ENCODE peak calls at places on chromosomes 5 and 9, in seven cellular contexts. S is naive thymus-derived CD4-positive, alpha-beta T cell; Z is lower leg skin; P is left lung; D is transverse colon; V is adipocyte; Y is heart right ventricle. Q is an unnamed sample.

GRCh38 chr5:137933491-137933911 is 44.2 kb downstream of the PKD2L2 start:
- DNase-seq in S (no peak), Z (no peak), P (no peak), D (no peak), V (peak; percentile 14), Y (no peak), Q (no peak)

GRCh38 chr5:6745706-6746217 is 32.5 kb downstream of the TENT4A start:
- DNase-seq in S (peak; percentile 58), Z (no peak), P (no peak), D (peak; percentile 7), V (peak; percentile 70), Y (no peak), Q (no peak)

GRCh38 chr5:169781452-169782345 is 144.6 kb downstream of the DOCK2 start:
- DNase-seq in S (no peak), Z (no peak), P (no peak), D (no peak), V (no peak), Y (no peak), Q (no peak)

GRCh38 chr5:136246632-136247031 is 53.7 kb upstream of the SMIM32 start:
- DNase-seq in S (no peak), Z (no peak), P (no peak), D (no peak), V (no peak), Y (no peak), Q (no peak)

GRCh38 chr5:161925960-161926359 is 78.0 kb downstream of the GABRA1 start:
- DNase-seq in S (no peak), Z (no peak), P (no peak), D (no peak), V (no peak), Y (no peak), Q (no peak)

GRCh38 chr5:80867233-80867632 is 92.9 kb upstream of the RASGRF2 start:
- DNase-seq in S (no peak), Z (no peak), P (no peak), D (no peak), V (peak; percentile 44), Y (no peak), Q (no peak)

GRCh38 chr5:37111426-37112382 is 137.5 kb downstream of the CPLANE1 start:
- DNase-seq in S (peak; percentile 68), Z (no peak), P (no peak), D (no peak), V (no peak), Y (no peak), Q (peak; percentile 52)

GRCh38 chr9:123742009-123742767 is 187.7 kb downstream of the DENND1A start:
- DNase-seq in S (no peak), Z (peak; percentile 15), P (no peak), D (no peak), V (peak; percentile 58), Y (peak; percentile 56), Q (no peak)

GRCh38 chr9:32525506-32525905 is 490 bp downstream of the RIGI start:
- DNase-seq in S (no peak), Z (no peak), P (no peak), D (no peak), V (peak; percentile 8), Y (no peak), Q (no peak)

GRCh38 chr9:94782367-94783120 is 56.0 kb downstream of the AOPEP start:
- DNase-seq in S (no peak), Z (no peak), P (no peak), D (no peak), V (peak; percentile 84), Y (no peak), Q (no peak)

GRCh38 chr9:87512321-87512720 is 14.7 kb downstream of the DAPK1 start:
- DNase-seq in S (no peak), Z (no peak), P (no peak), D (no peak), V (no peak), Y (no peak), Q (no peak)

GRCh38 chr9:18490591-18491370 is 16.8 kb downstream of the ADAMTSL1 start:
- DNase-seq in S (no peak), Z (peak; percentile 54), P (no peak), D (no peak), V (peak; percentile 89), Y (peak; percentile 27), Q (no peak)

GRCh38 chr5:151239237-151239861 is 13.6 kb upstream of the GM2A start:
- DNase-seq in S (peak; percentile 52), Z (no peak), P (peak; percentile 94), D (peak; percentile 83), V (peak; percentile 76), Y (peak; percentile 87), Q (peak; percentile 60)

GRCh38 chr9:36815023-36815422 is 219.0 kb downstream of the PAX5 start:
- DNase-seq in S (no peak), Z (no peak), P (no peak), D (no peak), V (no peak), Y (no peak), Q (no peak)

GRCh38 chr9:37444890-37445289 is 20.4 kb downstream of the ZBTB5 start:
- DNase-seq in S (no peak), Z (no peak), P (no peak), D (no peak), V (no peak), Y (no peak), Q (no peak)

GRCh38 chr5:15368835-15369234 is 131.1 kb upstream of the FBXL7 start:
- DNase-seq in S (no peak), Z (no peak), P (no peak), D (no peak), V (no peak), Y (no peak), Q (no peak)

GRCh38 chr9:4927043-4927471 is 58.0 kb upstream of the JAK2 start:
- DNase-seq in S (no peak), Z (no peak), P (no peak), D (no peak), V (peak; percentile 16), Y (no peak), Q (no peak)

GRCh38 chr9:38046669-38047300 is 22.2 kb downstream of the SHB start:
- DNase-seq in S (no peak), Z (no peak), P (no peak), D (peak; percentile 36), V (peak; percentile 70), Y (no peak), Q (no peak)

GRCh38 chr5:142215915-142216681 is 107.5 kb downstream of the NDFIP1 start:
- DNase-seq in S (no peak), Z (peak; percentile 59), P (peak; percentile 72), D (peak; percentile 47), V (peak; percentile 92), Y (peak; percentile 70), Q (no peak)

GRCh38 chr5:58842851-58843250 is 260.0 kb downstream of the RAB3C start:
- DNase-seq in S (no peak), Z (no peak), P (no peak), D (no peak), V (peak; percentile 7), Y (no peak), Q (no peak)

GRCh38 chr9:122190597-122191381 is 31.1 kb downstream of the MORN5 start:
- DNase-seq in S (no peak), Z (no peak), P (no peak), D (no peak), V (no peak), Y (no peak), Q (no peak)

GRCh38 chr9:110623462-110624025 is 44.0 kb upstream of the SVEP1 start:
- DNase-seq in S (peak; percentile 3), Z (peak; percentile 39), P (no peak), D (peak; percentile 22), V (peak; percentile 87), Y (peak; percentile 51), Q (no peak)

GRCh38 chr5:146565764-146566163 is 49.8 kb upstream of the GPR151 start:
- DNase-seq in S (peak; percentile 43), Z (no peak), P (no peak), D (peak; percentile 29), V (peak; percentile 74), Y (peak; percentile 29), Q (peak; percentile 9)
- H3K4me3 ChIP-seq in S (no peak overlapping the region), Z (no peak overlapping the region), P (no peak overlapping the region), D (no peak overlapping the region), V (no peak overlapping the region), Y (no peak overlapping the region), Q (no peak overlapping the region)

DNA sequence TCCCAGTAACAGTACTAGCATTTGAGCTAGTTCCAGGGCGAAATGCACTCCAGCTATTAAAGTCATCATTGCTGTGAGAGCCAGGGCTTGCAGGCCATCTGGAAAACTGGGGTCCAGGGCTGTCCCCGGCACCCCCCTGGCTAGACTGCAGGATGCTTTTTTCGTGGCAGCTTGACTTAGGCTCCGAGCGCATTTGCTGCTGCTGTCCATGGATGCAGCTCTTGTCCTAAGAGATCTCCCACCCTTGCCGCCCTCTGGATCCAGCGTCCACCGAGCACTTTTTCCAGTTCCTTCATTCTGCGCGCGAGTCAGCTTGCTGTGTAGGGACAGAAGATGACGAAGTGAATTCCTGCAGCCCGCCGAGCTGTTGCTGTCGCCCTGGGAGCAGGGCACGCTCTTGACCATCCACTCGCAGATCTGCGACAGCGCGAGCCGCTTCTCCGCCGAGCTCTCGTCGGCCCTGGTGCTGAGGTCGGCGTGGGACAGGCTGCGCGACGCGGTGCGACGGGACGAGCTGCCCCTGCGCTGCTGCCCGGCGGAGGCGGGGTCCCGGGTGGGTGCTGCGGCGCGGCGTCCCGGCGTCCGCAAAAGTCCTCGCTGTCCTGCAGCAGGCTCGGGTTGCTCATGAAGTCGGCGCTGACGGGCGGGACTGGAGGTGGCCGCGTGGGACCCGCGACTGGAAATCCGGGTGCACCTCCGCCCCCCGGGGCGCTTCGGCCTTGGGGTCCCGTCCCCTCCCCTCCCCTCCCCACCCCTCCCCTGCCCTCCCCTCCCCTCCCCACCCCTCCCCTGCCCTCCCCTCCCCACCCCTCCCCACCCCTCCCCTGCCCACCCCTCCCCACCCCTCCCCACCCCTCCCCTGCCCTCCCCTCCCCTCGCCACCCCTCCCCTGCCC is 30.6 kb downstream of the OR2V1 start:
- DNase-seq in S (no peak), Z (no peak), P (no peak), D (no peak), V (peak; percentile 24), Y (no peak), Q (peak; percentile 32)
- H3K4me3 ChIP-seq in S (no peak overlapping the region), Z (no peak overlapping the region), P (no peak overlapping the region), D (no peak overlapping the region), V (peak overlapping the region; percentile 15), Y (peak overlapping the region; percentile 32), Q (no peak overlapping the region)

GRCh38 chr5:56507348-56507930 is 274.3 kb upstream of the ANKRD55 start:
- DNase-seq in S (no peak), Z (no peak), P (no peak), D (peak; percentile 17), V (no peak), Y (no peak), Q (no peak)
- H3K4me3 ChIP-seq in S (no peak overlapping the region), Z (no peak overlapping the region), P (no peak overlapping the region), D (no peak overlapping the region), V (no peak overlapping the region), Y (no peak overlapping the region), Q (no peak overlapping the region)

DNA sequence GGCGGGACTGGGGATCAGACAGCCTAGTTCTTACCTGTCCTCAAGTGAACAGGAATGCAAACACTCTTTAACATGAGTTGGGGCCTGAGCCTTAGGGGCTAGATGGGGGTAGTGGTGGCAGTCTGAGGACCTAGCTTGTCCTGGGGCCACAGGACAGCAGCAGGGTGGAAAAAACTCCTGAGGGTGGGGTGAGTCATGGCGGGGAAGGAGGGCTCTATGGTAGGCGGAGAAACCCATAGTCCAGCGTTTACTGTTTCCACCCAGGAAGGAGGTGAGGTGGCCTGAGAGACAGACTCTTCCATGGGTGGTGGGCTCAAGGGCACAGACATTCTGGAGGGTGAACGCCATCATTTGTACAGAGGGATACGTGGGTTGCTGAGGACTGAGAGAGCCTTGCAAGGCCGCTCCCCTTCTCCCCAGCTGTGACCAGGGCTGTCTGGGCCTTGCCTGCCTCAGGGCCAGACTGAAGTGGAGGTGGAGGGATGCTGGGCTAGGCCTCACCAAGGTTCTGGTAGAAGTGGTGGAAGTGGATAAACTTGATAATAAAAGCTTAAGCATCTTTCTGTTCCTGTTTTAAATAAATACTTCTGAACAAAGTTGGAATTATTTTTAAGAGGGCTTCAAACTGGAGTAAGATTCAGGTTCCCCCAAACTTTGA is 1.1 kb upstream of the TSPAN17 start:
- DNase-seq in S (no peak), Z (no peak), P (no peak), D (no peak), V (no peak), Y (no peak), Q (no peak)
- H3K4me3 ChIP-seq in S (peak overlapping the region; percentile 50), Z (no peak overlapping the region), P (no peak overlapping the region), D (peak overlapping the region; percentile 59), V (no peak overlapping the region), Y (peak overlapping the region; percentile 78), Q (no peak overlapping the region)